ENCODE peak calls at places on chromosomes 1 and 21, in six cellular contexts. H is IMR-90, D is neuronal stem cell, T is H9, W is trophoblast cell, G is H1. K is an unnamed sample.

GRCh38 chr1:1259948-1260614 is 13.6 kb upstream of the C1QTNF12 start:
- DNase-seq in W (no peak), H (no peak), G (no peak), T (no peak), D (no peak), K (no peak)

GRCh38 chr21:34765619-34766018 is 96.8 kb downstream of the CLIC6 start:
- DNase-seq in W (no peak), T (no peak), H (no peak), G (no peak), D (no peak), K (no peak)

GRCh38 chr1:11237364-11237755 is 25.0 kb downstream of the MTOR start:
- DNase-seq in T (no peak), H (no peak), G (no peak), D (no peak), W (no peak), K (no peak)

GRCh38 chr1:112061056-112061455 is 71.6 kb upstream of the KCND3 start:
- DNase-seq in G (no peak), D (no peak), T (no peak), H (no peak), W (no peak), K (no peak)

GRCh38 chr1:13513885-13514546 is at the start of gene LRRC38:
- DNase-seq in D (no peak), T (peak; percentile 71), W (no peak), H (no peak), G (no peak), K (no peak)

GRCh38 chr1:246875041-246876026 is 56.4 kb downstream of the AHCTF1 start:
- DNase-seq in W (peak; percentile 59), G (no peak), H (peak; percentile 88), D (no peak), T (no peak), K (peak; percentile 73)

GRCh38 chr1:47915677-47916353 is 81.4 kb downstream of the TRABD2B start:
- DNase-seq in T (peak; percentile 43), W (no peak), D (no peak), H (no peak), G (no peak), K (no peak)

GRCh38 chr1:153597206-153597605 is 15.7 kb downstream of the S100A16 start:
- DNase-seq in T (no peak), G (no peak), H (peak; percentile 86), W (peak; percentile 71), D (no peak), K (peak; percentile 73)

GRCh38 chr1:240100351-240100750 is 8.7 kb downstream of the FMN2 start:
- DNase-seq in H (peak; percentile 55), D (no peak), T (no peak), W (no peak), G (no peak), K (no peak)

GRCh38 chr1:71252900-71253299 is 172.1 kb upstream of the ZRANB2 start:
- DNase-seq in D (no peak), W (no peak), H (no peak), G (no peak), T (no peak), K (no peak)

GRCh38 chr1:168801032-168801745 is 72.2 kb upstream of the DPT start:
- DNase-seq in T (no peak), W (no peak), G (no peak), D (no peak), H (no peak), K (no peak)

GRCh38 chr1:191592111-191592510 is 566.2 kb upstream of the RGS18 start:
- DNase-seq in T (no peak), W (no peak), G (no peak), D (no peak), H (peak; percentile 9), K (no peak)

GRCh38 chr1:218816999-218817398 is 356.7 kb upstream of the LYPLAL1 start:
- DNase-seq in T (no peak), D (no peak), G (no peak), W (no peak), H (no peak), K (no peak)

GRCh38 chr1:22406722-22407495 is 44.7 kb upstream of the ZBTB40 start:
- DNase-seq in T (no peak), G (no peak), H (peak; percentile 10), D (no peak), W (peak; percentile 93), K (no peak)

GRCh38 chr1:175443332-175443731 is 250.8 kb upstream of the KIAA0040 start:
- DNase-seq in W (no peak), T (no peak), D (no peak), G (no peak), H (no peak), K (no peak)

GRCh38 chr1:7469255-7469938 is 301.7 kb upstream of the VAMP3 start:
- DNase-seq in D (no peak), W (no peak), T (no peak), H (no peak), G (no peak), K (peak; percentile 63)

GRCh38 chr1:183764981-183765380 is 39.9 kb upstream of the RGL1 start:
- DNase-seq in D (no peak), G (no peak), W (no peak), H (peak; percentile 62), T (no peak), K (no peak)

GRCh38 chr1:220457982-220458381 is 70.0 kb upstream of the MARK1 start:
- DNase-seq in D (no peak), W (no peak), G (no peak), H (no peak), T (no peak), K (no peak)

GRCh38 chr1:100860397-100860991 is 34.1 kb downstream of the EXTL2 start:
- DNase-seq in D (no peak), H (peak; percentile 75), G (no peak), W (no peak), T (no peak), K (no peak)

GRCh38 chr1:17281775-17282181 is 26.2 kb upstream of the PADI4 start:
- DNase-seq in G (no peak), D (no peak), T (no peak), W (no peak), H (no peak), K (no peak)

GRCh38 chr1:99919221-99919620 is 50.6 kb upstream of the SLC35A3 start:
- DNase-seq in D (no peak), G (no peak), W (no peak), T (no peak), H (no peak), K (peak; percentile 18)

GRCh38 chr1:218377143-218377660 is 32.1 kb downstream of the TGFB2 start:
- DNase-seq in H (peak; percentile 99), T (no peak), D (no peak), G (no peak), W (peak; percentile 68), K (peak; percentile 97)

GRCh38 chr1:44811714-44812151 is 3.4 kb downstream of the BTBD19 start:
- DNase-seq in D (no peak), H (peak; percentile 91), W (peak; percentile 41), T (no peak), G (no peak), K (peak; percentile 93)
- H3K4me1 ChIP-seq in D (peaks cover 40% of the 10 kb centered on the region), H (peaks cover 56% of the 10 kb centered on the region), W (peaks cover 60% of the 10 kb centered on the region), T (peaks cover 9% of the 10 kb centered on the region), G (peaks cover 29% of the 10 kb centered on the region), K (peaks cover 62% of the 10 kb centered on the region)

DNA sequence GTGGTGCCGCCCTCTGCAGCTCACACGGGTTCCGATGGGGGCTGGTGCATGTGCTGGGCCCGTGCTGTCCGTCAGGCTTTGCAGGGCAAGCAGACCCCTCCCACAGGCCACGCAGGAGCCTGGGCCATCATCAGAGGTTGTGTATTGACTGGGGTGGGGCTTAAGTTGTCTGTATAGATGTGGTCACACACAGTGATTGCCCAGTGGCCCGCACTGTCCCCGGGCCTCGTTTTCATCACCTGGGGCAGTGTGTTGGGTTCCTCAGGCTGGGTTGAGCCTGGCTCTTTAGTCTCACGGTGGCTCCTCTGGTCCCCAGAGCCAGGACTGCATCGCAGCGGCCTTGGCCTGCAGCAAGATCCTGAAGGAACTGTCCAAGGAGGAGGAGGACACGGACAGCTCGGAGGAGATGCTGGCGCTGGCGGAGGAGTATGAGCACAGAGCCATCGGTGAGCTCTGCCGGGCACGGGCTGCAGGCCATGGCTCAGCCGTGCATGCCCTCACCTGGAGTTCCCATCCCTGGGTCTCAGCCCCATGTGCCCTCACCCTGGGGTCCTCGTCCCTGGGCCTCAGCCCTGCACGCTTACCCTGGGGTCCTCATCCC is 44.1 kb downstream of the TRPM2 start:
- DNase-seq in T (peak; percentile 23), W (no peak), G (no peak), D (no peak), H (no peak), K (no peak)
- H4K91ac ChIP-seq in T (no peak overlapping the region), W (no peak overlapping the region), G (no peak overlapping the region), D (peak overlapping the region; percentile 53), H (no peak overlapping the region), K (peak overlapping the region; percentile 70)

GRCh38 chr1:116770625-116771024 is 16.4 kb downstream of the CD2 start:
- DNase-seq in W (no peak), G (no peak), D (no peak), T (no peak), H (no peak), K (no peak)

GRCh38 chr1:116769561-116769977 is 15.3 kb downstream of the CD2 start:
- DNase-seq in D (no peak), H (no peak), W (no peak), G (no peak), T (no peak), K (peak; percentile 17)

GRCh38 chr1:116769050-116769449 is 14.8 kb downstream of the CD2 start:
- DNase-seq in H (no peak), D (no peak), W (no peak), G (no peak), T (no peak), K (no peak)

GRCh38 chr1:116768416-116768815 is 14.2 kb downstream of the CD2 start:
- DNase-seq in H (no peak), T (no peak), W (peak; percentile 29), G (no peak), D (no peak), K (no peak)

GRCh38 chr1:116769994-116770393 is 15.8 kb downstream of the CD2 start:
- DNase-seq in G (no peak), W (no peak), D (no peak), T (no peak), H (no peak), K (no peak)
- H3K4me1 ChIP-seq in G (no peaks in the 10 kb centered on the region), W (no peaks in the 10 kb centered on the region), D (no peaks in the 10 kb centered on the region), T (no peaks in the 10 kb centered on the region), H (no peaks in the 10 kb centered on the region), K (no peaks in the 10 kb centered on the region)

GRCh38 chr1:186142916-186143315 is 232.1 kb downstream of the TPR start:
- DNase-seq in T (no peak), H (no peak), G (no peak), D (no peak), W (no peak), K (no peak)

GRCh38 chr1:186144505-186144904 is 230.5 kb downstream of the TPR start:
- DNase-seq in H (no peak), T (no peak), W (no peak), D (no peak), G (no peak), K (no peak)

GRCh38 chr1:186142159-186142558 is 232.9 kb downstream of the TPR start:
- DNase-seq in G (no peak), D (no peak), W (no peak), H (no peak), T (no peak), K (no peak)

GRCh38 chr1:186146971-186147370 is 228.1 kb downstream of the TPR start:
- DNase-seq in D (no peak), T (no peak), H (no peak), W (no peak), G (no peak), K (no peak)

DNA sequence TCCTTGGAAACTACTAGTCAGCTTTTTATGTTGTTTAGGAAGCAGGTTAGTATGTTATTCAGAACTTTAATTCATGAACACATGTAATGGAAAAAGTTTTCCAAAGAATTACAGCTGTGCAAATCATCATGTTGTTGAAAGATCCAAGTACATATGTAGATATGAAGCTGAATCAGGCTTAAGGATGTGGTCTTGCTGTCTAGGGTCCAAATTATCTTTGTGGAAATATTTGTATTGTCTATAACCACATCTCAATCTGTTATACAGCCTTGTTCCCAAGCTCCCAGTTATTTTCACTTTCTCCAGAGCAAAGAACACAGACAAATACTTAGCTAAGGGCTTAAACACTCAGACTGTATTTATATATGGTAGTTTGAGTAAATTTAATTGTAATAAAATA is 231.5 kb downstream of the TPR start:
- DNase-seq in W (no peak), H (no peak), T (no peak), D (no peak), G (no peak), K (peak; percentile 12)
- H4K91ac ChIP-seq in W (no peak overlapping the region), H (no peak overlapping the region), T (no peak overlapping the region), D (no peak overlapping the region), G (no peak overlapping the region), K (no peak overlapping the region)